ENCODE peak calls at places on chromosome 19, in five cellular contexts. U, B, T, V and D are unnamed samples.

GRCh38 chr19:45294291-45295029 is 28.2 kb downstream of the CKM start:
- DNase-seq in U (no peak), B (no peak), T (no peak), V (no peak), D (no peak)

GRCh38 chr19:51724543-51724942 is 752 bp upstream of the HAS1 start:
- DNase-seq in U (no peak), B (no peak), T (no peak), V (no peak), D (no peak)

GRCh38 chr19:30710721-30711120 is 338.5 kb downstream of the ZNF536 start:
- DNase-seq in U (no peak), B (no peak), T (no peak), V (no peak), D (no peak)

GRCh38 chr19:47143322-47144073 is 12.9 kb downstream of the SAE1 start:
- DNase-seq in U (no peak), B (no peak), T (no peak), V (no peak), D (no peak)

GRCh38 chr19:46994141-46994686 is 25.4 kb upstream of the NPAS1 start:
- DNase-seq in U (no peak), B (no peak), T (no peak), V (no peak), D (no peak)

GRCh38 chr19:46142294-46142693 is 5.7 kb upstream of the IGFL2 start:
- DNase-seq in U (no peak), B (no peak), T (no peak), V (no peak), D (no peak)

GRCh38 chr19:4327877-4328242 is 10.8 kb downstream of the STAP2 start:
- DNase-seq in U (no peak), B (no peak), T (no peak), V (no peak), D (no peak)

GRCh38 chr19:31698352-31698751 is 349.1 kb upstream of the TSHZ3 start:
- DNase-seq in U (no peak), B (no peak), T (no peak), V (no peak), D (no peak)

GRCh38 chr19:56273563-56274117 is 1.1 kb downstream of the EDDM13 start:
- DNase-seq in U (no peak), B (no peak), T (no peak), V (no peak), D (no peak)

GRCh38 chr19:5152767-5153532 is 184.0 kb downstream of the KDM4B start:
- DNase-seq in U (no peak), B (no peak), T (no peak), V (no peak), D (no peak)

GRCh38 chr19:33214621-33215020 is 11.0 kb downstream of the SLC7A10 start:
- DNase-seq in U (no peak), B (no peak), T (no peak), V (no peak), D (no peak)

GRCh38 chr19:5138606-5139594 is 170.0 kb downstream of the KDM4B start:
- DNase-seq in U (peak; percentile 90), B (no peak), T (no peak), V (no peak), D (no peak)

GRCh38 chr19:56538761-56539263 is at the start of gene ZFP28:
- DNase-seq in U (no peak), B (no peak), T (no peak), V (peak; percentile 76), D (peak; percentile 31)

GRCh38 chr19:4057913-4058695 is 8.6 kb downstream of the ZBTB7A start:
- DNase-seq in U (no peak), B (no peak), T (peak; percentile 42), V (peak; percentile 92), D (peak; percentile 84)

GRCh38 chr19:41930322-41930722 is 2.1 kb upstream of the ERFL start:
- DNase-seq in U (no peak), B (no peak), T (no peak), V (no peak), D (no peak)

GRCh38 chr19:49380391-49380790 is 7.7 kb upstream of the KASH5 start:
- DNase-seq in U (no peak), B (no peak), T (no peak), V (no peak), D (no peak)

GRCh38 chr19:32343550-32344262 is 1.7 kb upstream of the ZNF507 start:
- DNase-seq in U (no peak), B (no peak), T (no peak), V (no peak), D (no peak)

GRCh38 chr19:38892841-38893240 is 6.6 kb downstream of the SIRT2 start:
- DNase-seq in U (no peak), B (no peak), T (no peak), V (no peak), D (no peak)

GRCh38 chr19:50835785-50836542 is 2.6 kb upstream of the KLK15 start:
- DNase-seq in U (peak; percentile 62), B (peak; percentile 32), T (peak; percentile 57), V (peak; percentile 29), D (no peak)

GRCh38 chr19:31337007-31337914 is 12.0 kb downstream of the TSHZ3 start:
- DNase-seq in U (no peak), B (no peak), T (no peak), V (no peak), D (no peak)

GRCh38 chr19:53088091-53088490 is 15.1 kb downstream of the ZNF160 start:
- DNase-seq in U (no peak), B (no peak), T (no peak), V (no peak), D (no peak)

GRCh38 chr19:20912973-20913372 is 10.1 kb upstream of the ZNF85 start:
- DNase-seq in U (no peak), B (no peak), T (no peak), V (no peak), D (no peak)

GRCh38 chr19:33772102-33772857 is 24.4 kb upstream of the KCTD15 start:
- DNase-seq in U (no peak), B (no peak), T (no peak), V (no peak), D (no peak)

GRCh38 chr19:55654833-55655647 is at the start of gene U2AF2:
- DNase-seq in U (peak; percentile 99), B (peak; percentile 92), T (peak; percentile 87), V (peak; percentile 97), D (peak; percentile 79)

GRCh38 chr19:49347835-49348234 is 12.6 kb downstream of the CD37 start:
- DNase-seq in U (no peak), B (no peak), T (peak; percentile 81), V (no peak), D (no peak)

GRCh38 chr19:34962281-34962944 is 1.6 kb downstream of the ZNF792 start:
- DNase-seq in U (peak; percentile 57), B (no peak), T (no peak), V (no peak), D (no peak)

GRCh38 chr19:34722353-34722752 is 11.7 kb upstream of the ZNF181 start:
- DNase-seq in U (no peak), B (no peak), T (no peak), V (no peak), D (no peak)

GRCh38 chr19:29574518-29574917 is 31.6 kb upstream of the POP4 start:
- DNase-seq in U (no peak), B (no peak), T (no peak), V (no peak), D (no peak)
- H3K27ac ChIP-seq in U (no peak overlapping the region), B (no peak overlapping the region), T (no peak overlapping the region), V (no peak overlapping the region), D (no peak overlapping the region)

DNA sequence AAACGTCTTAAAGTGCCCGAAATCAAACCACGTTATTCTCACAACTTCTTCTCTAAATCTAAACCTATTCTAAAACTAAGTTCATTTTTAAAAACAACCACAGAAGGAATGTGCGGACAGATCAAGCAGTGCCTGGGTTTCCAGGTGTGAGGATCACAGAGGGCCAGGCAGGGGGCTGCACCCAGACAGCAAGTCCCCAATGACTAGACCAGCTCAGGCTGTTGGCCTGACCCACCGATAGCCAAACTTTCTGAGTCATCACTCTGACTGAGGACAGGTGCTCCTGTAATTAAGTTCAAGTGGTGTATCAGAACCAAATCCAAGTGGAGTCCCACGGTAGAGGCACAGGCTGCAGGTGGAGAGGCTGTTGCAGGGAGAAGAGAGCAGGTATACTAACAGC is 37.6 kb upstream of the EPHX3 start:
- DNase-seq in U (no peak), B (no peak), T (no peak), V (no peak), D (no peak)
- H3K36me3 ChIP-seq in U (peaks cover 66% of the 10 kb centered on the region), B (peaks cover 7% of the 10 kb centered on the region), T (peaks cover 3% of the 10 kb centered on the region), V (no peaks in the 10 kb centered on the region), D (peaks cover 35% of the 10 kb centered on the region)

GRCh38 chr19:1568320-1569019 is at the start of gene MEX3D:
- DNase-seq in U (peak; percentile 89), B (peak; percentile 90), T (no peak), V (peak; percentile 75), D (no peak)
- H3K4me1 ChIP-seq in U (peaks cover 8% of the 10 kb centered on the region), B (peaks cover 5% of the 10 kb centered on the region), T (peaks cover 14% of the 10 kb centered on the region), V (no peaks in the 10 kb centered on the region), D (peaks cover 14% of the 10 kb centered on the region)

GRCh38 chr19:1053176-1054101 is 13.5 kb upstream of the ARHGAP45 start:
- DNase-seq in U (no peak), B (no peak), T (no peak), V (no peak), D (no peak)
- H3K27ac ChIP-seq in U (no peak overlapping the region), B (no peak overlapping the region), T (peak overlapping the region; percentile 10), V (no peak overlapping the region), D (no peak overlapping the region)

GRCh38 chr19:11480081-11480926 is 542 bp downstream of the ELAVL3 start:
- DNase-seq in U (no peak), B (no peak), T (no peak), V (no peak), D (no peak)
- H3K36me3 ChIP-seq in U (no peaks in the 10 kb centered on the region), B (no peaks in the 10 kb centered on the region), T (no peaks in the 10 kb centered on the region), V (no peaks in the 10 kb centered on the region), D (no peaks in the 10 kb centered on the region)

GRCh38 chr19:2305974-2306806 is 1.8 kb downstream of the LINGO3 start:
- DNase-seq in U (no peak), B (no peak), T (no peak), V (no peak), D (no peak)

GRCh38 chr19:2307518-2308012 is 389 bp downstream of the LINGO3 start:
- DNase-seq in U (no peak), B (no peak), T (no peak), V (no peak), D (no peak)

GRCh38 chr19:2306971-2307370 is 983 bp downstream of the LINGO3 start:
- DNase-seq in U (no peak), B (no peak), T (no peak), V (no peak), D (no peak)

GRCh38 chr19:2309734-2310362 is 1.9 kb upstream of the LINGO3 start:
- DNase-seq in U (no peak), B (no peak), T (no peak), V (no peak), D (no peak)

GRCh38 chr19:2308114-2308556 is at the start of gene LINGO3:
- DNase-seq in U (no peak), B (no peak), T (no peak), V (no peak), D (no peak)
- H3K4me1 ChIP-seq in U (peaks cover 16% of the 10 kb centered on the region), B (no peaks in the 10 kb centered on the region), T (peaks cover 12% of the 10 kb centered on the region), V (no peaks in the 10 kb centered on the region), D (no peaks in the 10 kb centered on the region)